ENCODE peak calls at places on chromosomes 1 and 21, in four cellular contexts. B is epithelial cell of prostate; H is Caco-2; A is CD8-positive, alpha-beta memory T cell. G is an unnamed sample.

GRCh38 chr1:17212487-17213121 is 7.7 kb downstream of the PADI1 start:
- DNase-seq in B (no peak), H (no peak), A (peak; percentile 53), G (no peak)

GRCh38 chr1:66525086-66525485 is 8.9 kb upstream of the SGIP1 start:
- DNase-seq in B (no peak), H (no peak), A (no peak), G (no peak)

GRCh38 chr1:115282825-115283224 is 55.2 kb downstream of the NGF start:
- DNase-seq in B (no peak), H (no peak), A (no peak), G (no peak)

GRCh38 chr1:41673355-41673754 is 188.9 kb upstream of the EDN2 start:
- DNase-seq in B (no peak), H (no peak), A (peak; percentile 26), G (no peak)

GRCh38 chr21:15686506-15686905 is 43.3 kb upstream of the USP25 start:
- DNase-seq in B (no peak), H (no peak), A (no peak), G (no peak)

GRCh38 chr1:2589331-2590232 is 3.0 kb downstream of the PRXL2B start:
- DNase-seq in B (no peak), H (no peak), A (no peak), G (no peak)

GRCh38 chr1:224626042-224626441 is 9.9 kb downstream of the CNIH3 start:
- DNase-seq in B (no peak), H (no peak), A (no peak), G (no peak)

GRCh38 chr1:81801032-81801833 is 499 bp downstream of the ADGRL2 start:
- DNase-seq in B (peak; percentile 86), H (peak; percentile 44), A (no peak), G (no peak)

GRCh38 chr1:109089242-109090015 is 1.1 kb upstream of the TMEM167B start:
- DNase-seq in B (no peak), H (peak; percentile 84), A (no peak), G (no peak)

GRCh38 chr1:117387060-117387633 is 19.9 kb downstream of the MAN1A2 start:
- DNase-seq in B (no peak), H (no peak), A (no peak), G (no peak)

GRCh38 chr1:22030057-22030456 is 22.5 kb upstream of the CDC42 start:
- DNase-seq in B (no peak), H (no peak), A (no peak), G (no peak)

GRCh38 chr1:115507256-115507589 is 134.5 kb upstream of the VANGL1 start:
- DNase-seq in B (no peak), H (peak; percentile 20), A (no peak), G (no peak)

GRCh38 chr1:161792740-161793139 is 26.6 kb downstream of the ATF6 start:
- DNase-seq in B (peak; percentile 70), H (peak; percentile 50), A (no peak), G (peak; percentile 73)

GRCh38 chr1:223029985-223030769 is 112.9 kb downstream of the TLR5 start:
- DNase-seq in B (no peak), H (peak; percentile 55), A (no peak), G (no peak)

GRCh38 chr1:94240822-94241221 is 3.4 kb upstream of the ARHGAP29 start:
- DNase-seq in B (no peak), H (peak; percentile 49), A (no peak), G (no peak)

GRCh38 chr1:43225168-43225567 is 44.6 kb upstream of the TMEM125 start:
- DNase-seq in B (no peak), H (no peak), A (no peak), G (no peak)